ENCODE peak calls at places on chromosomes 16 and 17, in six cellular contexts. L, P, A, I, F and E are unnamed samples.
A peak's percentile ranks its signal among the peaks of the same experiment; 100 is the strongest.

GRCh38 chr17:76753061-76753961 is 15.4 kb downstream of the MFSD11 start:
- DNase-seq in L (no peak), P (no peak), A (no peak), I (no peak), F (no peak), E (no peak)

GRCh38 chr16:27237229-27238015 is 31.1 kb downstream of the NSMCE1 start:
- DNase-seq in L (no peak), P (no peak), A (peak; percentile 58), I (no peak), F (peak; percentile 68), E (no peak)

GRCh38 chr17:63956296-63956920 is 16.3 kb downstream of the SCN4A start:
- DNase-seq in L (no peak), P (no peak), A (no peak), I (no peak), F (no peak), E (no peak)

GRCh38 chr17:42214156-42214555 is 19.9 kb upstream of the GHDC start:
- DNase-seq in L (no peak), P (no peak), A (no peak), I (no peak), F (peak; percentile 38), E (no peak)

GRCh38 chr17:49779730-49780220 is 8.7 kb upstream of the KAT7 start:
- DNase-seq in L (peak; percentile 67), P (no peak), A (no peak), I (no peak), F (no peak), E (no peak)

GRCh38 chr17:71601894-71602504 is 518.8 kb upstream of the SOX9 start:
- DNase-seq in L (no peak), P (no peak), A (no peak), I (no peak), F (no peak), E (no peak)

GRCh38 chr17:72446525-72447250 is 325.9 kb downstream of the SOX9 start:
- DNase-seq in L (no peak), P (no peak), A (no peak), I (no peak), F (no peak), E (no peak)

GRCh38 chr17:78748730-78749317 is 33.2 kb downstream of the CYTH1 start:
- DNase-seq in L (peak; percentile 38), P (no peak), A (peak; percentile 70), I (no peak), F (peak; percentile 97), E (no peak)

GRCh38 chr16:64061621-64062020 is 1060.2 kb downstream of the CDH11 start:
- DNase-seq in L (no peak), P (no peak), A (no peak), I (no peak), F (no peak), E (no peak)

GRCh38 chr16:14005335-14005734 is 65.8 kb upstream of the MRTFB start:
- DNase-seq in L (no peak), P (no peak), A (no peak), I (no peak), F (no peak), E (no peak)

GRCh38 chr16:78462261-78463208 is 363.1 kb downstream of the WWOX start:
- DNase-seq in L (no peak), P (no peak), A (no peak), I (no peak), F (no peak), E (no peak)

GRCh38 chr17:27506348-27507218 is 50.3 kb downstream of the KSR1 start:
- DNase-seq in L (no peak), P (no peak), A (no peak), I (no peak), F (no peak), E (no peak)

GRCh38 chr16:11042205-11042604 is 97.8 kb downstream of the CLEC16A start:
- DNase-seq in L (no peak), P (no peak), A (no peak), I (no peak), F (no peak), E (no peak)